ENCODE peak calls at places on chromosomes 12 and 14, in seven cellular contexts. X is brain microvascular endothelial cell, S is heart right ventricle, R is left lung, T is PC-3, M is pancreas, L is tibial nerve. K is an unnamed sample. For H3K36me3, the result is how much of the 10 kb centered on the place peaks cover.

GRCh38 chr14:52253503-52253902 is 14.0 kb upstream of the PTGDR start:
- DNase-seq in X (no peak), S (no peak), R (no peak), T (peak), M (no peak), L (no peak), K (no peak)

GRCh38 chr14:58593977-58594376 is 43.8 kb upstream of the DACT1 start:
- DNase-seq in X (no peak), S (no peak), R (no peak), T (no peak), M (no peak), L (no peak), K (no peak)

GRCh38 chr12:65891219-65891618 is 66.9 kb downstream of the HMGA2 start:
- DNase-seq in X (no peak), S (no peak), R (no peak), T (peak), M (no peak), L (no peak), K (no peak)

GRCh38 chr12:64806593-64806992 is 17.9 kb upstream of the TBC1D30 start:
- DNase-seq in X (peak), S (no peak), R (no peak), T (peak), M (no peak), L (no peak), K (peak)

GRCh38 chr12:121634836-121635235 is 8.5 kb downstream of the ORAI1 start:
- DNase-seq in X (no peak), S (no peak), R (no peak), T (no peak), M (no peak), L (no peak), K (no peak)

GRCh38 chr12:109656681-109657262 is 56.9 kb upstream of the FAM222A start:
- DNase-seq in X (no peak), S (no peak), R (no peak), T (no peak), M (no peak), L (no peak), K (no peak)

GRCh38 chr12:38638401-38638800 is 267.0 kb downstream of the CPNE8 start:
- DNase-seq in X (no peak), S (no peak), R (no peak), T (no peak), M (no peak), L (no peak), K (peak)

GRCh38 chr12:112241176-112241575 is 115.8 kb downstream of the TRAFD1 start:
- DNase-seq in X (no peak), S (no peak), R (no peak), T (no peak), M (no peak), L (no peak), K (no peak)

GRCh38 chr12:75564821-75565220 is 53.4 kb upstream of the KRR1 start:
- DNase-seq in X (no peak), S (no peak), R (no peak), T (no peak), M (no peak), L (no peak), K (no peak)

GRCh38 chr12:4278582-4278939 is 5.0 kb downstream of the CCND2 start:
- DNase-seq in X (no peak), S (peak), R (peak), T (no peak), M (no peak), L (peak), K (no peak)

GRCh38 chr12:111636209-111636928 is 37.3 kb upstream of the ATXN2 start:
- DNase-seq in X (peak), S (peak), R (peak), T (no peak), M (peak), L (peak), K (no peak)

GRCh38 chr12:39272934-39273770 is 169.8 kb downstream of the KIF21A start:
- DNase-seq in X (peak), S (peak), R (no peak), T (peak), M (no peak), L (peak), K (peak)

GRCh38 chr12:104578453-104578852 is 121.7 kb downstream of the CHST11 start:
- DNase-seq in X (peak), S (no peak), R (no peak), T (peak), M (no peak), L (no peak), K (peak)

GRCh38 chr12:122346054-122346453 is 76.4 kb downstream of the CLIP1 start:
- DNase-seq in X (no peak), S (no peak), R (no peak), T (no peak), M (no peak), L (no peak), K (no peak)

GRCh38 chr14:102155150-102155549 is 15.5 kb downstream of the WDR20 start:
- DNase-seq in X (peak), S (no peak), R (no peak), T (no peak), M (no peak), L (no peak), K (no peak)

GRCh38 chr12:6745751-6746525 is 7.0 kb downstream of the MLF2 start:
- DNase-seq in X (no peak), S (no peak), R (no peak), T (no peak), M (no peak), L (no peak), K (peak)

GRCh38 chr12:12992418-12993175 is 7.5 kb downstream of the HEBP1 start:
- DNase-seq in X (peak), S (peak), R (peak), T (no peak), M (no peak), L (peak), K (peak)

GRCh38 chr14:100776681-100777365 is 49.1 kb upstream of the MEG3 start:
- DNase-seq in X (no peak), S (no peak), R (no peak), T (no peak), M (no peak), L (no peak), K (no peak)

GRCh38 chr14:89617471-89618291 is 200.6 kb upstream of the FOXN3 start:
- DNase-seq in X (peak), S (peak), R (no peak), T (peak), M (peak), L (peak), K (peak)

GRCh38 chr12:128258866-128259555 is 8.0 kb upstream of the TMEM132C start:
- DNase-seq in X (no peak), S (no peak), R (no peak), T (peak), M (no peak), L (no peak), K (no peak)

GRCh38 chr12:49503674-49504180 is 35.1 kb upstream of the KCNH3 start:
- DNase-seq in X (peak), S (peak), R (no peak), T (peak), M (no peak), L (no peak), K (peak)

GRCh38 chr12:122669397-122670070 is 33.6 kb downstream of the HCAR2 start:
- DNase-seq in X (peak), S (no peak), R (no peak), T (peak), M (no peak), L (no peak), K (peak)

GRCh38 chr14:99246536-99247083 is 25.4 kb downstream of the BCL11B start:
- DNase-seq in X (no peak), S (no peak), R (no peak), T (no peak), M (no peak), L (no peak), K (no peak)

GRCh38 chr14:66495214-66496098 is 9.3 kb downstream of the CCDC196 start:
- DNase-seq in X (peak), S (peak), R (no peak), T (peak), M (peak), L (peak), K (peak)

GRCh38 chr14:65791551-65791981 is 379.0 kb downstream of the FUT8 start:
- DNase-seq in X (peak), S (no peak), R (no peak), T (peak), M (no peak), L (no peak), K (peak)

GRCh38 chr12:93848453-93849120 is 171.4 kb downstream of the CRADD start:
- DNase-seq in X (no peak), S (no peak), R (peak), T (peak), M (no peak), L (no peak), K (no peak)

GRCh38 chr12:89157413-89157812 is 194.9 kb downstream of the DUSP6 start:
- DNase-seq in X (no peak), S (no peak), R (no peak), T (no peak), M (no peak), L (no peak), K (no peak)

GRCh38 chr12:31006416-31007152 is 67.1 kb upstream of the DDX11 start:
- DNase-seq in X (no peak), S (no peak), R (peak), T (no peak), M (no peak), L (no peak), K (no peak)

GRCh38 chr12:106122004-106122403 is 16.8 kb downstream of the NUAK1 start:
- DNase-seq in X (no peak), S (no peak), R (no peak), T (no peak), M (no peak), L (no peak), K (no peak)
- H3K36me3 ChIP-seq in X (under half), S (under half), R (under half), T (under half), M (under half), L (under half), K (under half)

GRCh38 chr14:60101801-60102200 is 10.1 kb downstream of the PCNX4 start:
- DNase-seq in X (no peak), S (no peak), R (no peak), T (no peak), M (no peak), L (no peak), K (peak)

GRCh38 chr14:60106341-60106740 is 14.6 kb downstream of the PCNX4 start:
- DNase-seq in X (peak), S (no peak), R (peak), T (no peak), M (no peak), L (no peak), K (peak)

GRCh38 chr14:60097974-60098373 is 6.3 kb downstream of the PCNX4 start:
- DNase-seq in X (no peak), S (no peak), R (no peak), T (no peak), M (no peak), L (no peak), K (no peak)

DNA sequence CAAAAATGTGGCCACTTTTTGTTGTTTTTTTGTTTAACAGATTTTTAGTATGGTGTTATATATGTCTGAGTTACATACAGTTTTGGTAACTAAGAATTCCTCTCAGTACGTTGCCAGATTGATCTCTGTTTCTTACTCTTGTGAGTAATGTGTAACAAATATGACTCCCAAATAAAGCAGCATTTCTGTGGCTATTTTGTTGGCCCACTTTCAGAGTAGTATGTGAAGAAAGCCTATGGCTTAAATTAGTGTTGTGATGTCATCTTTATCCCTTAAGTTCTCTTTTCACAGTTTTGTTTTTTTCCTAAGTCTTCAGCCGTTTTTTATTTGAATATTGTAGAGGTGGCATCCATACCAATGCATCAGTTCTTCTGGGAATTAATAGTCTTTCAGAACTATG is 10.7 kb downstream of the PCNX4 start:
- DNase-seq in X (peak), S (no peak), R (no peak), T (peak), M (no peak), L (no peak), K (peak)
- TF ChIP-seq CTCF in X (no peak), S (no peak), R (no peak), T (no peak), M (no peak), L (no peak), K (no peak)

DNA sequence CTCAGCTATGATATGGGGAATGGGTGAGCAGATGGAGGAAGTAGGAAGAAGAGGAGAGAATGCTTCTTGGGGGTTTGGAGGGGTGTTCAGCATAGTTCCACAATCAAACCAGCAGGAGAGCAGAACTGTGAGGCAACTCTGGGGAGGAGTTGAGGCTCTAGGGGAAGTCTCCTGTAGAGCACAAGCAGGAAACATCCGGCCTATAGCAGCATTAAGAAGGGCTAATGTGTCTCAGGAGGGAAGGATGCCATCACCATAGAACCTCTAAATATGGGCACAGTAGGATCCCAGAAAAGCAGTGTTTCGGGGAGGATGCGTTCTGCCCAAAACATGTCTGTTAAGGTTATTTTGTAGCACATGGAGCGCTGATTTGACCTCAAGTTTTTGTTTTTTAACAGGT is 8.4 kb upstream of the SALL2 start:
- DNase-seq in X (no peak), S (no peak), R (no peak), T (no peak), M (no peak), L (no peak), K (no peak)
- H3K4me3 ChIP-seq in X (no peak), S (no peak), R (no peak), T (no peak), M (no peak), L (no peak), K (no peak)

GRCh38 chr12:25236190-25236589 is 14.5 kb downstream of the KRAS start:
- DNase-seq in X (peak), S (no peak), R (no peak), T (no peak), M (no peak), L (no peak), K (no peak)
- H3K36me3 ChIP-seq in X (under half), S (under half), R (under half), T (under half), M (under half), L (under half), K (under half)